ENCODE peak calls at places on chromosome 19, in four cellular contexts. I, H, A and W are unnamed samples.

GRCh38 chr19:55383789-55384575 is at the start of gene TMEM238:
- DNase-seq in I (no peak), H (peak; percentile 91), A (no peak), W (peak; percentile 78)

GRCh38 chr19:16076958-16077611 is 790 bp downstream of the TPM4 start:
- DNase-seq in I (no peak), H (peak; percentile 90), A (no peak), W (peak; percentile 72)

GRCh38 chr19:33470686-33471085 is 50.9 kb downstream of the PEPD start:
- DNase-seq in I (no peak), H (peak; percentile 12), A (no peak), W (peak; percentile 8)

GRCh38 chr19:41395355-41395754 is 1.8 kb downstream of the EXOSC5 start:
- DNase-seq in I (no peak), H (no peak), A (no peak), W (no peak)

GRCh38 chr19:55095260-55096060 is 19.8 kb downstream of the EPS8L1 start:
- DNase-seq in I (no peak), H (no peak), A (no peak), W (no peak)

GRCh38 chr19:28820289-28820688 is 392.7 kb downstream of the UQCRFS1 start:
- DNase-seq in I (no peak), H (no peak), A (no peak), W (no peak)

GRCh38 chr19:32864318-32865007 is 5.1 kb downstream of the SLC7A9 start:
- DNase-seq in I (no peak), H (peak; percentile 59), A (no peak), W (no peak)

GRCh38 chr19:39246951-39247669 is 1.5 kb downstream of the IFNL4 start:
- DNase-seq in I (no peak), H (peak; percentile 75), A (no peak), W (no peak)

GRCh38 chr19:29119582-29119981 is 93.4 kb downstream of the UQCRFS1 start:
- DNase-seq in I (no peak), H (no peak), A (no peak), W (no peak)

GRCh38 chr19:42154471-42155323 is 22.5 kb upstream of the POU2F2 start:
- DNase-seq in I (no peak), H (peak; percentile 78), A (no peak), W (no peak)

GRCh38 chr19:35013047-35013819 is 13.1 kb downstream of the GRAMD1A start:
- DNase-seq in I (no peak), H (peak; percentile 94), A (peak; percentile 46), W (peak; percentile 81)

GRCh38 chr19:37982655-37983054 is 75.6 kb downstream of the SIPA1L3 start:
- DNase-seq in I (no peak), H (peak; percentile 22), A (no peak), W (no peak)

GRCh38 chr19:13055213-13056051 is 47.2 kb downstream of the LYL1 start:
- DNase-seq in I (peak; percentile 89), H (no peak), A (peak; percentile 55), W (peak; percentile 88)
- TF ChIP-seq CTCF in I (no peak), H (no peak), A (no peak), W (no peak)

GRCh38 chr19:18742324-18742723 is 48.8 kb downstream of the COMP start:
- DNase-seq in I (no peak), H (no peak), A (no peak), W (no peak)
- TF ChIP-seq CTCF in I (no peak), H (no peak), A (no peak), W (no peak)

GRCh38 chr19:12648088-12648487 is 18.5 kb downstream of the MAN2B1 start:
- DNase-seq in I (no peak), H (no peak), A (no peak), W (no peak)
- TF ChIP-seq CTCF in I (peak; percentile 34), H (peak; percentile 20), A (no peak), W (peak; percentile 37)

DNA sequence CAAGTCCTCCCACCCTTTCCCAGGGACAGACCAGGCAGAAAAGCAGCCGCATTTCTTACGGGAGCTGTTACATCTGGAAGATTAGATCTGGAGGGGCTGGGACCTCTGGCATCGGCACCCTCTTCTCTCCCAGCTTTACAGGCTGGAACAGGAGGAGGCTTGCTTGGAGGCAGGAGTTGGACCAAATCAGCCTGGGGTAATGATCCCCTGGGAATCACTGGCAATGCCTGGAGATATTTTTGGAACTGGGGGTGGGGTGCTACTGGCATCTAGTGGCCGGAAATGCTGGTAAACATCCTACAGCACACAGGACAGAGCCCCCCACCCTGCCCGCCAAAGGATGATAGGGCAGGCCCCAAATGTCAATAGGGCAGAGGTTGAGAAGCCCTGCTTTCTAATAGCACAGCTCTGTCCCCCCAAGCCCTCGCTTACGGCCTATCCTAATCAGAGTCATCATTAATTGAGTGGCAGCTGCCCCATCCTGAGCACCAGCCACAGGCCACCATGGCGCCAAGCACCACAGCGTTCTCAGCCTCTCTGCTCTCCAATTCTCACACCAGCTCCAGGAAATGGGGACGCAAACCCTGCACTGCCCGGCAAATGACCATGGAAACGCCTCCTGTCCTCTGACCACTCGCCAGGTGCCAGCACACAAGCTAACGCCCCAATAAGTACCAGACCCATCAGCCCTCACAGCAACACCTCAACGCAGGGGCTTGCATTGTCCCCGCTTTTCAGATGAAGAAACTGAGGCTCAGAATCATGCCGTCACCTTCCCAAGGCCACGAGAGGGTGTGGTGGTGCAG is 20.6 kb downstream of the LRRC4B start:
- DNase-seq in I (no peak), H (no peak), A (no peak), W (no peak)
- TF ChIP-seq CTCF in I (no peak), H (no peak), A (no peak), W (no peak)

DNA sequence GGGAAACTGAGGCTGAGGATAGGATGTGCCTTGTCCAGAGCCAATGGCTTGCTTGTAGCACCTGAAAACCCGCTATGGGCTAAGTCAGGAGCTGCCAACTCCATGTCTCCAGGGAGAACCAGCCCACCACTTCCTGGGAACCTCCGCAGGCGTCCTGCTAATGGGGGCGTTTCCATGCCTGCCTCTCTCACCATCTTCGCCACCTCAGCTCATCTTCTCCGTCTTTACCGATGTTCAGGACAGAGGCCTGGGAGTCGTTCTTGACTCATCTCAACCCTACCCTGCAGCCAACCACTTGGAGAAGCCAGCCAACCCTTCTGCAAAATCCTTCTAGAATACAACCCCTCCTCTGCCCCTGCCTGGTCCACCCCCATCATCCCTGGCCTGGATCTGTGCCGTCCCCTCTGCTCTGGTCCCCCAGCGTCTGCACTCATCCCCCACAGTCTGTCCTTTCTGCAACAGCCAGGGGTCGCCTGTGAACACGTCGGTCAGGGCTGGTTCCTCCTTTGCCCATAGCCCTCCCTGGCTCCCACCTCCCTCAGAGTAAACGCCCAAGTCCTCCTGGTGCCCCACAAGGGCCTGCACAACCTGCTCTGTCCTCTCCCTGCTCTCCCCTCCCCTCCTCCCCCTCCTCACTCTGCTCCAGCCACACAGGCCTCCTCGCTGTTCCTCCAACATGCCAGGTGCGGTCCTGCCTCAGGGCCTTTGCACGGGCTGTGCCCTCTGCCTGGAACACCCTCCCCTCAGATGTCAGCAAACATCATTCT is 31.0 kb downstream of the PTPRS start:
- DNase-seq in I (no peak), H (no peak), A (no peak), W (no peak)
- TF ChIP-seq CTCF in I (no peak), H (no peak), A (no peak), W (no peak)